ENCODE peak calls at places on chromosomes 5 and 9, in six cellular contexts. A, F, I, Z, W and Q are unnamed samples.

GRCh38 chr5:149961186-149961685 is 678 bp downstream of the SLC26A2 start:
- DNase-seq in A (no peak), F (no peak), I (no peak), Z (no peak), W (no peak), Q (no peak)

GRCh38 chr9:131762356-131762932 is 22.6 kb upstream of the RAPGEF1 start:
- DNase-seq in A (peak), F (peak), I (peak), Z (peak), W (peak), Q (peak)

GRCh38 chr9:70917277-70917676 is 204.1 kb downstream of the TRPM3 start:
- DNase-seq in A (no peak), F (no peak), I (no peak), Z (no peak), W (no peak), Q (no peak)

GRCh38 chr9:20980713-20981481 is 50.5 kb downstream of the HACD4 start:
- DNase-seq in A (no peak), F (peak), I (peak), Z (no peak), W (no peak), Q (no peak)

GRCh38 chr9:16710888-16711287 is 159.6 kb downstream of the BNC2 start:
- DNase-seq in A (no peak), F (no peak), I (peak), Z (no peak), W (no peak), Q (no peak)

GRCh38 chr9:112312139-112312538 is 21.3 kb downstream of the PTBP3 start:
- DNase-seq in A (no peak), F (no peak), I (no peak), Z (no peak), W (no peak), Q (no peak)

GRCh38 chr5:138105709-138106108 is 21.9 kb downstream of the WNT8A start:
- DNase-seq in A (no peak), F (no peak), I (no peak), Z (no peak), W (no peak), Q (no peak)

GRCh38 chr9:128099932-128100491 is 27.5 kb downstream of the PTGES2 start:
- DNase-seq in A (peak), F (no peak), I (no peak), Z (peak), W (no peak), Q (no peak)

GRCh38 chr5:124527220-124527991 is 219.0 kb downstream of the ZNF608 start:
- DNase-seq in A (no peak), F (no peak), I (peak), Z (no peak), W (no peak), Q (no peak)

GRCh38 chr9:89536145-89536574 is 38.2 kb upstream of the SEMA4D start:
- DNase-seq in A (no peak), F (no peak), I (no peak), Z (no peak), W (no peak), Q (no peak)

GRCh38 chr5:31605920-31606319 is 33.0 kb upstream of the PDZD2 start:
- DNase-seq in A (no peak), F (no peak), I (no peak), Z (no peak), W (no peak), Q (no peak)

GRCh38 chr5:64861281-64861680 is 92.6 kb downstream of the CWC27 start:
- DNase-seq in A (no peak), F (no peak), I (no peak), Z (no peak), W (no peak), Q (no peak)

GRCh38 chr5:93717162-93717561 is 24.2 kb downstream of the POU5F2 start:
- DNase-seq in A (peak), F (no peak), I (peak), Z (no peak), W (no peak), Q (no peak)

GRCh38 chr9:36345103-36345846 is 54.8 kb downstream of the RNF38 start:
- DNase-seq in A (no peak), F (no peak), I (no peak), Z (no peak), W (no peak), Q (no peak)

GRCh38 chr9:34522091-34522887 is 501 bp downstream of the ENHO start:
- DNase-seq in A (no peak), F (no peak), I (peak), Z (no peak), W (no peak), Q (no peak)

GRCh38 chr5:128213340-128213739 is 129.8 kb downstream of the SLC12A2 start:
- DNase-seq in A (no peak), F (peak), I (peak), Z (no peak), W (no peak), Q (no peak)

GRCh38 chr9:12935714-12936113 is 160.9 kb downstream of the LURAP1L start:
- DNase-seq in A (no peak), F (no peak), I (no peak), Z (no peak), W (no peak), Q (no peak)